ENCODE peak calls at places on chromosomes 16 and 17, in ten cellular contexts. L is CD4-positive, CD25-positive, alpha-beta regulatory T cell; H is SK-N-MC; I is NT2/D1; M is left lung; E is AG04449; Q is CD4-positive, alpha-beta memory T cell; B is aorta; W is right lobe of liver; J is colonic mucosa. O is an unnamed sample.

GRCh38 chr16:71811261-71811803 is 2.7 kb upstream of the AP1G1 start:
- DNase-seq in E (no peak), M (no peak), I (no peak), B (no peak), W (no peak), Q (peak), L (no peak), J (no peak), H (no peak), O (no peak)

GRCh38 chr16:71547168-71547567 is 20.9 kb downstream of the CHST4 start:
- DNase-seq in J (no peak), Q (no peak), W (no peak), I (no peak), E (no peak), H (no peak), M (no peak), L (no peak), B (no peak), O (no peak)

GRCh38 chr17:17351901-17352781 is 49.0 kb downstream of the NT5M start:
- DNase-seq in H (no peak), I (no peak), Q (no peak), L (no peak), J (no peak), B (peak), E (no peak), W (peak), M (peak), O (no peak)

GRCh38 chr17:27569257-27569722 is 61.7 kb upstream of the LGALS9 start:
- DNase-seq in B (no peak), L (no peak), W (no peak), Q (peak), E (no peak), M (no peak), I (peak), H (no peak), J (no peak), O (no peak)

GRCh38 chr17:14202388-14203166 is 34.1 kb downstream of the CDRT15 start:
- DNase-seq in L (peak), M (no peak), B (no peak), Q (no peak), W (no peak), I (no peak), H (no peak), E (no peak), J (no peak), O (no peak)

GRCh38 chr17:49361129-49361901 is 735 bp downstream of the ZNF652 start:
- DNase-seq in B (peak), I (no peak), M (peak), L (peak), H (no peak), J (peak), E (no peak), W (peak), Q (peak), O (no peak)

GRCh38 chr17:61766520-61766919 is 96.8 kb downstream of the BRIP1 start:
- DNase-seq in L (no peak), B (no peak), M (no peak), J (no peak), I (no peak), Q (no peak), H (peak), E (peak), W (no peak), O (no peak)

GRCh38 chr16:1309888-1310831 is 724 bp downstream of the UBE2I start:
- DNase-seq in E (no peak), M (peak), L (peak), I (no peak), W (peak), B (peak), J (peak), H (no peak), Q (peak), O (no peak)

GRCh38 chr17:68054296-68054900 is 18.9 kb downstream of the KPNA2 start:
- DNase-seq in B (no peak), H (peak), M (no peak), Q (no peak), J (no peak), E (no peak), L (no peak), I (no peak), W (no peak), O (peak)

GRCh38 chr16:14354561-14355351 is 275.3 kb downstream of the PARN start:
- DNase-seq in H (no peak), M (no peak), J (no peak), Q (peak), L (peak), I (no peak), B (no peak), E (no peak), W (no peak), O (no peak)

GRCh38 chr17:5668557-5669138 is 84.3 kb upstream of the NLRP1 start:
- DNase-seq in I (no peak), M (no peak), B (no peak), E (no peak), H (no peak), L (no peak), W (no peak), Q (no peak), J (no peak), O (no peak)

GRCh38 chr17:49779730-49780220 is 8.7 kb upstream of the KAT7 start:
- DNase-seq in J (peak), M (no peak), I (no peak), Q (peak), B (no peak), H (no peak), E (peak), L (peak), W (no peak), O (peak)

GRCh38 chr17:81710514-81711308 is 1.4 kb upstream of the SLC25A10 start:
- DNase-seq in Q (no peak), E (no peak), J (peak), I (no peak), H (no peak), L (no peak), W (no peak), B (no peak), M (peak), O (no peak)
- H3K4me3 ChIP-seq in Q (peak), E (no peak), J (peak), I (peak), H (peak), L (no peak), W (no peak), B (no peak), M (peak), O (no peak)

GRCh38 chr16:66131156-66131807 is 235.2 kb upstream of the CDH5 start:
- DNase-seq in E (no peak), Q (no peak), J (no peak), M (no peak), B (no peak), I (no peak), H (no peak), L (no peak), W (no peak), O (no peak)
- H3K4me3 ChIP-seq in E (no peak), Q (no peak), J (no peak), M (peak), B (no peak), I (no peak), H (no peak), L (no peak), W (no peak), O (no peak)

GRCh38 chr17:58082870-58083490 is at the start of gene DYNLL2:
- DNase-seq in B (peak), I (peak), E (peak), W (peak), H (peak), Q (peak), M (peak), J (peak), L (peak), O (peak)
- H3K4me3 ChIP-seq in B (peak), I (peak), E (peak), W (peak), H (peak), Q (peak), M (peak), J (peak), L (peak), O (peak)

GRCh38 chr16:54282202-54282922 is 4.2 kb downstream of the IRX3 start:
- DNase-seq in I (no peak), W (no peak), M (peak), E (no peak), H (no peak), L (no peak), Q (no peak), J (peak), B (peak), O (no peak)
- H3K4me3 ChIP-seq in I (peak), W (no peak), M (peak), E (peak), H (no peak), L (no peak), Q (no peak), J (peak), B (no peak), O (no peak)

DNA sequence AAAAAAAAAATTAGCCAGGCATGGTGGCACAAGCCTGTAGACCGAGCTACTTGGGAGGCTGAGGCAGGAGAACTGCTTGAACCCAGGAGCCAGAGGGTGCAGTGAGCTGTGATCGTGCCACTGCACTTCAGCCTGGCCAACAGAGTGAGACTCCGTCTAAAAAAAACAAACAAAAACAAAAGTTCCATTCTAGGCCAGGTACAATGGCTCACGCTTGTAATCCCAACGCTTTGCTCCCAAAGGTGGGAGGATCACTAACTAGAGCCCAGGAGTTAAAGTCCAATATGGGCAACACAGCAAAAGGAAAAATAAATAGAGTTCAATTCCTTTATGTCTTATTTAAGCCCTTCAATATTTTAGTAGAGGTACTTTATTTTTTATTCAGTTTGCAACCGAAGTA is 47.5 kb downstream of the CNOT1 start:
- DNase-seq in I (no peak), B (no peak), J (no peak), L (no peak), W (peak), M (no peak), E (no peak), H (no peak), Q (no peak), O (no peak)
- H3K4me3 ChIP-seq in I (no peak), B (no peak), J (no peak), L (no peak), W (no peak), M (no peak), E (no peak), H (no peak), Q (no peak), O (no peak)

DNA sequence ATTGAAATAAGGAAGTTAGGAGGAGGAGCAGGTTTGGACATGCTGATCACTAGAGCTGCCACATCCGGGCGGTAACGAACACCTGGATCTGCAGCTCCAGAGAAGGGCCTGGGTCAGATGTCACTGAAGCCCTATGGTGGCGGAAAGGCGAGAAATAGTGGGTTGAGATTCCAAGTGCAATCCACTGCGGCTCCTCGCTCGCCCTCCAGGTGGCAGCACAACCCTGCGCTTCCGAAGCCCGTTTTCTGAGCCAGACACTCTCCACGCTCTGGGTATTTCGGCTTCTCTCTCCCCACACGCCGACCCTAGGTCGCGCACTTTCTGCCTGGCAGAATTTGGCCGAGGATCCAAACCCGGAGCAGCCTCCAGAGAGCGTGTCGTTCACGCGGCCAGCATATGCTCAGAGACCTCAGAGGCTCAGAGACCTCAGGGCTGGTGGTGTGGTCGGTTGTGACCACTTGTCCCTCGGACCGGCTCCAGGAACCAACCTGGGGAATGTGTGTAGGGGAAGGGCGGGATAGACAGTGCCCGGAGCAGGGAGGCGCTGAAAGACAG is 922 bp upstream of the SLC2A4 start:
- DNase-seq in J (peak), Q (peak), B (peak), I (peak), W (peak), E (no peak), M (peak), H (no peak), L (peak), O (peak)
- H3K4me3 ChIP-seq in J (peak), Q (peak), B (no peak), I (peak), W (peak), E (peak), M (peak), H (peak), L (peak), O (peak)

GRCh38 chr17:73747221-73748002 is 103.2 kb upstream of the SDK2 start:
- DNase-seq in J (peak), W (peak), B (no peak), E (no peak), Q (no peak), I (no peak), M (peak), H (no peak), L (no peak), O (no peak)
- H3K4me3 ChIP-seq in J (no peak), W (no peak), B (no peak), E (no peak), Q (no peak), I (no peak), M (no peak), H (no peak), L (no peak), O (no peak)

GRCh38 chr16:69934751-69935150 is 16.4 kb upstream of the CLEC18A start:
- DNase-seq in J (no peak), L (no peak), E (no peak), B (no peak), Q (no peak), W (no peak), M (no peak), I (no peak), H (no peak), O (no peak)

GRCh38 chr16:69932228-69932627 is 18.9 kb upstream of the CLEC18A start:
- DNase-seq in I (no peak), Q (no peak), E (no peak), B (no peak), H (no peak), J (no peak), M (no peak), W (no peak), L (no peak), O (no peak)

GRCh38 chr16:69931631-69932030 is 19.5 kb upstream of the CLEC18A start:
- DNase-seq in L (no peak), I (no peak), B (no peak), J (no peak), M (no peak), W (no peak), H (no peak), Q (no peak), E (no peak), O (no peak)

GRCh38 chr16:69934044-69934443 is 17.1 kb upstream of the CLEC18A start:
- DNase-seq in H (no peak), Q (no peak), I (no peak), L (no peak), W (no peak), M (no peak), B (no peak), J (no peak), E (no peak), O (no peak)

DNA sequence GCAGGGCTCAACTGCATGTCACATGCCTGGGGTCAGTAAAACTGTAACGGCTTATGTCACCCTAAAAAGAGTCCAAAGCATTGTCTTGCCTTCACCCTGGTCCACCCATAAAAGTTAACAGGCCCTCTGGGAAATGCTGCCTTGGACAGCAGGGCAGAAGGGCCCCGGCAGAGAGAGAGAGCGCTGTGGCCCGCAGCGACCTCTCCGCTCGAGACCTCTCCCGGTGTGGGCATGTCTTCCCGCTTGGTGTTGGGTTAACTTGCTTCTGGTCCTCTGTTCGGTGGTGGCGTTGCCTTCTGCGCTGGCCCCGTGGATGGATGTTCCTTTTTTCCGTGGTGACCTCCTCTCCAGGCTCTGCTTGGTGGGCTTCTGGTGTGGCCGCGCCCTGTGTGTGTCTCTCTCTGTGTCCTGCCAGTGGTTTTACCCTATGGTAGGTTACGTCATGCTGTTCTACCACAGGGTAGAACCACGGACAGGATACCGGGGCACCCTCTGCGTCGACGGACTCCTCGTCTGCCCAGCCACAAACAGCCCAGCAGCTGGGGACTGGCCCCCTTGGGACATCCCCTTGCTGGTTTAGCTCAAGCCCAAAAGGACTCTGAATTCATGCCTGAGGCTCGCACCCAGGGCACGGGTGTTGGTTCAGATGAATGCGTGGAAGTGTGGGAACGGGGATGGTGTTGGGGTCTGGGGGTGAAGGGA is 18.3 kb upstream of the CLEC18A start:
- DNase-seq in Q (no peak), L (no peak), M (no peak), I (no peak), H (no peak), J (no peak), E (no peak), W (no peak), B (no peak), O (no peak)
- H3K4me3 ChIP-seq in Q (no peak), L (no peak), M (no peak), I (no peak), H (no peak), J (no peak), E (no peak), W (no peak), B (no peak), O (no peak)

GRCh38 chr17:75154195-75155106 is at the start of gene JPT1:
- DNase-seq in M (peak), W (peak), Q (peak), J (peak), H (peak), B (peak), L (peak), E (peak), I (peak), O (peak)

GRCh38 chr17:75152523-75152922 is 1.8 kb downstream of the JPT1 start:
- DNase-seq in E (no peak), H (no peak), W (no peak), Q (no peak), L (no peak), M (no peak), B (no peak), I (no peak), J (no peak), O (no peak)

GRCh38 chr17:75152971-75153853 is 1.1 kb downstream of the JPT1 start:
- DNase-seq in L (no peak), W (no peak), I (no peak), B (peak), H (no peak), Q (no peak), J (peak), M (no peak), E (no peak), O (no peak)

GRCh38 chr17:75153854-75154194 is 488 bp downstream of the JPT1 start:
- DNase-seq in Q (no peak), M (peak), H (no peak), I (no peak), W (peak), E (no peak), J (no peak), B (no peak), L (no peak), O (no peak)

DNA sequence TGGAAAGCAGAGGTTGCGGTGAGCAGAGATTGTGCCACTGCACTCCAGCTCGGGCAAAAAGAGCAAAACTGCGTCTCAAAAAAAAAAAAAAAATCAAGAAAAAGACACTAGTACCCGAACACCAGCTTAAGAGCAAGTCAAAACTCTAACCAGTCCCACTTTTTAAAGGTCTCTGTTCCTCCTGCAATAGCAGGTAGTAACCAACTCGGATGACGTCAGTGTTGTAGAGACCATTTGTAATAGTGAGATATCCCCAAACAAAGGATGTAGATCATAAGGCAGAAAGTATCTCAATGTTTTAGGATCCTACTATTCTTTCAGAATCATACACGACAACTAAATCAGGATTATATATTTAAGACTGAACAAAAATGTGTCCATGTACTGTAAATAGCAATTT is 2.4 kb downstream of the JPT1 start:
- DNase-seq in M (no peak), Q (no peak), E (no peak), W (no peak), H (no peak), B (no peak), J (no peak), L (no peak), I (no peak), O (no peak)
- H3K4me3 ChIP-seq in M (no peak), Q (no peak), E (no peak), W (no peak), H (peak), B (no peak), J (no peak), L (peak), I (peak), O (peak)

GRCh38 chr17:59371426-59372099 is 40.1 kb downstream of the YPEL2 start:
- DNase-seq in M (no peak), L (no peak), E (no peak), I (no peak), J (peak), B (peak), Q (no peak), H (no peak), W (no peak), O (no peak)
- H3K4me3 ChIP-seq in M (no peak), L (peak), E (no peak), I (no peak), J (no peak), B (no peak), Q (no peak), H (no peak), W (no peak), O (no peak)